ENCODE peak calls at places on chromosomes 5 and 9, in seven cellular contexts. N, F, W, A, Q, Y and S are unnamed samples.

GRCh38 chr5:142316051-142316450 is 8.8 kb downstream of the SPRY4 start:
- DNase-seq in Q (peak), Y (no peak), W (no peak), A (no peak), F (no peak), N (peak), S (no peak)

GRCh38 chr5:44332360-44332971 is 56.8 kb downstream of the FGF10 start:
- DNase-seq in F (no peak), A (peak), W (peak), Q (peak), N (peak), Y (no peak), S (no peak)

GRCh38 chr9:124741149-124741548 is 30.0 kb downstream of the NR6A1 start:
- DNase-seq in A (no peak), N (no peak), W (no peak), F (no peak), Y (no peak), Q (no peak), S (no peak)

GRCh38 chr5:16763211-16763610 is 146.4 kb upstream of the RETREG1 start:
- DNase-seq in N (no peak), A (no peak), Y (no peak), W (no peak), F (no peak), Q (no peak), S (no peak)

GRCh38 chr5:64612349-64612961 is 77.8 kb upstream of the SHISAL2B start:
- DNase-seq in N (peak), W (peak), A (peak), Q (peak), Y (peak), F (no peak), S (no peak)

GRCh38 chr5:85703296-85703695 is 914.4 kb upstream of the COX7C start:
- DNase-seq in W (no peak), F (no peak), Y (no peak), Q (no peak), N (no peak), A (no peak), S (no peak)

GRCh38 chr9:88826651-88827245 is 164.5 kb upstream of the S1PR3 start:
- DNase-seq in W (no peak), Q (no peak), Y (no peak), F (no peak), A (no peak), N (no peak), S (no peak)

GRCh38 chr9:110066929-110067716 is 140.8 kb downstream of the C9orf152 start:
- DNase-seq in N (peak), Y (no peak), A (no peak), F (no peak), W (no peak), Q (no peak), S (no peak)

GRCh38 chr9:121640076-121640475 is 11.4 kb upstream of the DAB2IP start:
- DNase-seq in F (no peak), Q (peak), A (no peak), N (peak), Y (peak), W (no peak), S (peak)

GRCh38 chr5:65672787-65673186 is 48.0 kb downstream of the SHLD3 start:
- DNase-seq in N (no peak), W (no peak), Q (no peak), A (no peak), Y (no peak), F (no peak), S (no peak)

GRCh38 chr5:140566665-140567064 is 2.0 kb downstream of the SLC35A4 start:
- DNase-seq in Q (no peak), Y (no peak), W (no peak), F (no peak), A (no peak), N (no peak), S (no peak)

GRCh38 chr5:140564196-140565023 is at the start of the genes APBB3 and SLC35A4:
- DNase-seq in Y (peak), F (peak), N (peak), Q (peak), A (peak), W (peak), S (peak)

GRCh38 chr5:140563554-140563953 is 844 bp downstream of the APBB3 start:
- DNase-seq in N (no peak), W (no peak), Q (peak), Y (no peak), A (no peak), F (peak), S (peak)

GRCh38 chr5:140565780-140566095 is 1.1 kb downstream of the SLC35A4 start:
- DNase-seq in Q (no peak), N (no peak), Y (no peak), F (no peak), W (no peak), A (no peak), S (no peak)

DNA sequence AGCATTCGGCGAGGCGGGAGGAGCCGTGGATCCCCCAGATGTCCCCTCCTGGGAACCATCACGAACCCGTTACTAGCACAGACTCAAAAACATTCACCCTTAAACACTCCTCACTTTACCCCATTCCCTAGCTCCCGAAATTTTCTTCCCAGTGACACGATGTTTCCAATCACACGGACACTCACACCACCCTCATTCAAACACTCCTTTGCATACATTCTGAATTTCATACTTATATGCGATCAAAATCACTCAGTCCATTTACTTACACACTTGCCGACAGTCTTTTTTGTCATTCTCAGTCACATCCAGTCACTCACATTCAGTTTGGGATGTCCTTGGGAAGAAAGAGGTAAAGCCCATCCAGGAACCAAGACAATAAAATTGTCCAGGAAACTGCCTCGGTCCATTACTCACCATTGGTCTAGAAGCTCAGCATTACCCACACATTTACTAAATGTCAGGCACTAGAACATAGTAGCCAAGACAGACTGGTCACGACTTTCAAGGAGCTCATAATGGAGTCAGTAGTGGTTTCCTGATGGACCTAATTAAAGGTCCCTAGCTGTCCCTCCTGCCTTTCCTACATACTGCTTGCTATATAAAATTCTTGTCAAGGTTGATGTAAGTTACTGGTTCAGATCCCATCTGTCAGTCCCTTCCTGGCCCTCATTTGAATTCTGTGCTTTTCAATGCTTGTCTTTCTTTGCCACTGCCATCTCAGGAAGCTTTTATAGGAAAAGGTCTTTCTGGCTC is 574 bp downstream of the SLC35A4 start:
- DNase-seq in Q (no peak), N (peak), W (no peak), A (no peak), F (no peak), Y (no peak), S (no peak)
- H3K4me3 ChIP-seq in Q (peak), N (peak), W (peak), A (peak), F (peak), Y (peak), S (peak)

GRCh38 chr9:36102742-36103495 is 33.6 kb upstream of the GLIPR2 start:
- DNase-seq in W (peak), Q (peak), A (peak), F (peak), N (peak), Y (peak), S (peak)

GRCh38 chr9:36101916-36102741 is 34.4 kb upstream of the GLIPR2 start:
- DNase-seq in N (peak), Y (no peak), W (peak), Q (no peak), A (peak), F (no peak), S (no peak)

GRCh38 chr9:36099718-36100117 is 36.8 kb upstream of the GLIPR2 start:
- DNase-seq in N (no peak), F (no peak), Q (no peak), A (no peak), Y (no peak), W (no peak), S (no peak)

GRCh38 chr9:36100532-36100931 is 36.0 kb upstream of the GLIPR2 start:
- DNase-seq in W (no peak), A (no peak), F (no peak), Q (no peak), N (no peak), Y (no peak), S (no peak)
- TF ChIP-seq CTCF in W (no peak), A (no peak), F (no peak), Q (peak), N (no peak), Y (no peak), S (no peak)

GRCh38 chr5:34007675-34008600 is at the start of gene AMACR:
- DNase-seq in N (peak), A (peak), Q (peak), Y (peak), W (peak), F (peak), S (peak)
- TF ChIP-seq POLR2AphosphoS5 in N (peak), A (peak), Q (peak), Y (peak), W (peak), F (peak), S (no peak)

DNA sequence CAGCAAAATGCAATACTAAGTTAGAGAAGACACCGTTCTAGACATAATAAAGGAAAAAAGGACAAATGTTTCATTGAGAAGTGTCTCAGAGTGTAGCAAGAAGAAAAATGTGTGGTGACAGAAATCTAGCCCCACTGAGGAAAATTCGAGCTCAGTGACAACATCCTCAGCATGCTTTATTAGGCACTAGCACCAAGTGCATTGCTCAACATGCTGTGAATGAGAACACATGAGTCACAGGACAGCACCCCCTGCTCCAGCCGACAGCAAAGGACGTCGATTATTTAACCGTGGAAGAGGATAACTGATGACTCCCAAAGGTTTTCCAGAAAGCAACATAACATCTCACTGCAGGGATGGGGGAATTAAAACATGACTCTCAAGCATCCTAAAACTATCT is 182.7 kb downstream of the GNAQ start:
- DNase-seq in F (no peak), A (no peak), Q (no peak), N (peak), W (no peak), Y (no peak), S (peak)
- H3K4me3 ChIP-seq in F (no peak), A (no peak), Q (no peak), N (no peak), W (no peak), Y (no peak), S (no peak)